ENCODE peak calls at places on chromosomes 3 and 15, in four cellular contexts. Y is ovary, D is A549, N is GM12878. Q is an unnamed sample.

GRCh38 chr3:10157015-10157414 is 7.7 kb upstream of the IRAK2 start:
- DNase-seq in Y (no peak), D (no peak), N (no peak), Q (no peak)

GRCh38 chr3:52268036-52268435 is 10.4 kb downstream of the WDR82 start:
- DNase-seq in Y (no peak), D (no peak), N (no peak), Q (no peak)

GRCh38 chr3:55060921-55061555 is 133.2 kb upstream of the LRTM1 start:
- DNase-seq in Y (no peak), D (no peak), N (no peak), Q (no peak)

GRCh38 chr3:18344306-18345014 is 80.7 kb downstream of the SATB1 start:
- DNase-seq in Y (no peak), D (no peak), N (no peak), Q (no peak)

GRCh38 chr3:142931222-142931621 is 32.3 kb downstream of the PAQR9 start:
- DNase-seq in Y (no peak), D (peak), N (no peak), Q (no peak)

GRCh38 chr3:186783731-186784515 is 546 bp downstream of the EIF4A2 start:
- DNase-seq in Y (peak), D (peak), N (no peak), Q (peak)

GRCh38 chr3:35638640-35639250 is 580 bp upstream of the ARPP21 start:
- DNase-seq in Y (no peak), D (no peak), N (no peak), Q (no peak)

GRCh38 chr3:195873971-195874370 is 34.4 kb downstream of the TNK2 start:
- DNase-seq in Y (no peak), D (peak), N (no peak), Q (peak)

GRCh38 chr3:127088511-127089430 is 104.2 kb upstream of the PRR23E start:
- DNase-seq in Y (no peak), D (no peak), N (no peak), Q (peak)

GRCh38 chr3:171453175-171453868 is 6.9 kb downstream of the TNIK start:
- DNase-seq in Y (no peak), D (no peak), N (no peak), Q (no peak)

GRCh38 chr3:24088782-24089181 is 143.7 kb downstream of the NR1D2 start:
- DNase-seq in Y (no peak), D (peak), N (no peak), Q (no peak)

GRCh38 chr15:91953432-91953831 is 99.9 kb downstream of the SLCO3A1 start:
- DNase-seq in Y (no peak), D (no peak), N (no peak), Q (no peak)

GRCh38 chr3:95511915-95512314 is 1302.5 kb upstream of the EPHA6 start:
- DNase-seq in Y (no peak), D (no peak), N (no peak), Q (no peak)

GRCh38 chr3:129599607-129600006 is 6.9 kb downstream of the PLXND1 start:
- DNase-seq in Y (no peak), D (peak), N (no peak), Q (peak)

GRCh38 chr15:34889486-34889885 is 80.1 kb downstream of the AQR start:
- DNase-seq in Y (no peak), D (no peak), N (no peak), Q (no peak)

GRCh38 chr3:97821413-97821809 is 400 bp upstream of the CRYBG3 start:
- DNase-seq in Y (peak), D (no peak), N (no peak), Q (peak)

GRCh38 chr15:36688310-36689102 is 109.1 kb downstream of the CDIN1 start:
- DNase-seq in Y (no peak), D (no peak), N (no peak), Q (no peak)

GRCh38 chr3:160829486-160830009 is 73.5 kb downstream of the PPM1L start:
- DNase-seq in Y (no peak), D (no peak), N (no peak), Q (no peak)

GRCh38 chr3:136042608-136043221 is 77.2 kb downstream of the PPP2R3A start:
- DNase-seq in Y (no peak), D (peak), N (no peak), Q (no peak)

GRCh38 chr15:90126457-90127435 is 24.5 kb upstream of the IDH2 start:
- DNase-seq in Y (no peak), D (peak), N (no peak), Q (no peak)

GRCh38 chr3:43378066-43378935 is 92.0 kb downstream of the SNRK start:
- DNase-seq in Y (no peak), D (peak), N (peak), Q (peak)

GRCh38 chr3:134134240-134134639 is 104.5 kb upstream of the SLCO2A1 start:
- DNase-seq in Y (no peak), D (peak), N (no peak), Q (no peak)

GRCh38 chr3:186965141-186965879 is 35.0 kb downstream of the ST6GAL1 start:
- DNase-seq in Y (no peak), D (no peak), N (peak), Q (no peak)

GRCh38 chr3:110955301-110955880 is 116.2 kb upstream of the NECTIN3 start:
- DNase-seq in Y (no peak), D (peak), N (no peak), Q (no peak)

GRCh38 chr3:128368626-128369025 is 98.1 kb downstream of the DNAJB8 start:
- DNase-seq in Y (no peak), D (no peak), N (no peak), Q (no peak)

GRCh38 chr3:45035441-45036301 is 9.6 kb downstream of the CLEC3B start:
- DNase-seq in Y (peak), D (no peak), N (no peak), Q (peak)

GRCh38 chr3:150733936-150734794 is 28.8 kb downstream of the SIAH2 start:
- DNase-seq in Y (no peak), D (no peak), N (no peak), Q (peak)

GRCh38 chr3:116886202-116886893 is 176.8 kb downstream of the TUSC7 start:
- DNase-seq in Y (no peak), D (no peak), N (peak), Q (no peak)

GRCh38 chr15:33789141-33789540 is 179.2 kb upstream of the CHRM5 start:
- DNase-seq in Y (no peak), D (no peak), N (no peak), Q (no peak)

GRCh38 chr3:46163551-46163981 is 44.5 kb downstream of the CCR1 start:
- DNase-seq in Y (no peak), D (no peak), N (no peak), Q (no peak)

GRCh38 chr3:155019576-155019975 is 60.5 kb upstream of the MME start:
- DNase-seq in Y (no peak), D (no peak), N (no peak), Q (peak)

GRCh38 chr3:38235466-38235865 is 30.1 kb upstream of the SLC22A13 start:
- DNase-seq in Y (no peak), D (no peak), N (no peak), Q (no peak)

GRCh38 chr15:36622247-36622795 is 42.9 kb downstream of the CDIN1 start:
- DNase-seq in Y (no peak), D (no peak), N (no peak), Q (no peak)

GRCh38 chr3:126102011-126102410 is 18.1 kb upstream of the SLC41A3 start:
- DNase-seq in Y (no peak), D (no peak), N (no peak), Q (no peak)

DNA sequence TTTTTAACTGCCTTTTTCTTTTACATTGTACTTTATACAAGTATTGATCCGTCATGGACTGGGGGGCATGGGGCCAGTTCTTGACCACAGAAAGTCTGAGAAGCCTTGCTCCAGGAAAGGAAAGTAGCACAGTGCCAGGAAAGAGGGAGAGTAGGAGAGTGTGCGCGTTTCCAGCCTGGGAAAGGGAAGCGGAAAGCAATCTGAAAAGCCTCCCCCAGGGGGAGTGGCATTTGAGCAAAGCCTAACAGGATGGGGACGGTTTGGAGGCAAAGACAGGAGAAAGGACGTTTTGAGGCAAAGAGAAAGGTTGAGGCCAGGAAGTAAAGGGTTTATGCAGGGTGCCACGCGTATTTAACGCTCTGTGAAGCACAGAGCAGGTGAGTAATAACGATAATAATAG is 116.9 kb downstream of the RORA start:
- DNase-seq in Y (no peak), D (no peak), N (no peak), Q (no peak)
- TF ChIP-seq CTCF in Y (no peak), D (no peak), N (no peak), Q (no peak)

DNA sequence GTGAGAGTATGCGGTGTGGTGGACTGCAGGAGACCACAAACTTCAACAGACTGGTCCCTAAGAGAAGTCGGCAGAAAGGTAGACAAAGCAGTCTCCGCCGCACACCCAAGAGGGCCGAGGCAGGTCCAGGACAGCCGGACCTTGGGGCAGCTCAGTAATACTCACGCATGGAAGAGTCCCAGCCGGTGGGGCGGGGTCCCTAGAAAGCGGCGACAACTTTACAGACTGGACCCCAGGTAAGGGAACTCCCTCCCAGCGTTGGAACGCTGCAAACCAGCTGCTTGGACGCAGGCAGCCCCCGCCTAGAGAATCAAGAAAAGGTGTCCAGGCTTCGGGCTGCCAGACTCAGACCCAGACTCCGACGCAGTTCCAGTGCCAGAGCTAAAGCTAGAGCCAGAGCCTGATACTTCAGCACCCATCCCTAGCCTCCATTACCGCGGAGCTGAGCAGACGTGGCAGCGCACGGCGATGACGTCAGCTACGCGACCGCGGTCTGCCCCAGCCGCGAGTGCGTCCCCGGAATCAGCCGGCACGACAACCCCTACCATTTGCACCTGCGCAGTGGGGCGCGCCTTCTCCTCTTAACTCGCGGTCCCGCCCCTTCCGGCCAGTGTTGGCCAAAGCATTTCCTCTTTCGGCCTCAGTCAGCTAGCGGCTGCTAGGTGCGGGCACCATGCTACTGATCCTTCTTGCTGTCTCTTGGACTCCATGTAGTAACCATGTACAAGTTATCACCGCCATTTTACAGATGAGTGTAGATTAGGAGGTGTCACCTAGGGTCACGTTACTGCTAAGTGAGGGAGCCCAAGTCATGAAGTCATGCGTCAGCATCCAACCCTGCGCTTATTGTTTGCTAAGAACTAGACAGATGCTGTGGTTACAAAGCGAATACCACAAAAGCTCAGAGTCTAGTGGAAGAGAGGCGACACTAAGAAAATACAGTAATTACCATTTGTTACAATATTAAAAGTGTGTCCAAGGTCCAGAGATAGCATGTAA is at the start of gene TMEM39A:
- DNase-seq in Y (peak), D (peak), N (peak), Q (peak)
- TF ChIP-seq POLR2A in Y (peak), D (peak), N (peak), Q (peak)

DNA sequence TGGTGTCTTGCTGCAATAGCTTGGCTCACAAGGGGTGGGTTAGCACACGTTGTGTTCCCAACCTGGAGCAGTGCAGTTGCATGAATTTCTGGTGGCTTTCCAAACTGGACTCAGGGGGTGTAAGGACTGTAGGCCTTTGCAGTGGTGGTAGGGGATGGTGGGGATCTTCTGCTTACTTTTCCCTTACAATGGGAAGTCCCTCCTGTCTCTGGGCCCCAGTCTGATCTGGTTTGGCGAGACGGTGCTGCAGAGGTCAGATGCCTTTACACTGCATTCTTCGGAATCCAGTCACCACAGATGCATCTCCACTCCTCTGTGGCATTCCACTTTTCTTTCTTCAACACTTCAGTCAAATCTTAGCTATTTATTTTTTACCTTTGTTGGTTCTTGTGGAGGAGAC is 132.1 kb downstream of the DOCK3 start:
- DNase-seq in Y (no peak), D (peak), N (no peak), Q (no peak)
- H3K27ac ChIP-seq in Y (no peak), D (no peak), N (no peak), Q (no peak)

GRCh38 chr15:28878209-28878608 is 7.6 kb upstream of the APBA2 start:
- DNase-seq in Y (no peak), D (no peak), N (no peak), Q (peak)

GRCh38 chr15:28879551-28879950 is 6.2 kb upstream of the APBA2 start:
- DNase-seq in Y (no peak), D (no peak), N (no peak), Q (no peak)

GRCh38 chr15:28880680-28881079 is 5.1 kb upstream of the APBA2 start:
- DNase-seq in Y (no peak), D (no peak), N (no peak), Q (no peak)

GRCh38 chr15:28881600-28881999 is 4.2 kb upstream of the APBA2 start:
- DNase-seq in Y (no peak), D (peak), N (no peak), Q (no peak)

DNA sequence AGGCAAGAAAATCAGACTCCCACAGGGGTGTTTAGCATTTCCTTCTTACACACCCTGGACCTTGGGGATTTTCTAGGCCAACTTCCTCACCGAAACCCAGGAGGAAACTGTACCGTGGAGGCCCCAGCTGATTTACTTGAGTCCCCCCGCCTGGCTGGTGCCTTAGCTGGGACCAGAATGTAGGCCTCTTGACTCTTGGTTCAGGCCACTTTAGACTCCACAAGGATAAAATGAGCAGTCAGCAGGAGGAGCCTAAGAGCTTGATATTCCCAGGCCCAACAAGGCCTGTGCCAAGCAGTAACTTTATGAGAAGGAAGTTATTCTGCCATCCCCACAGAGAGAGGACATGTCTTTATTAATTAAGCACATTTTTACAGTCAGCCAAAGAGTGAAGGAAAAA is 4.6 kb upstream of the APBA2 start:
- DNase-seq in Y (no peak), D (peak), N (no peak), Q (no peak)
- TF ChIP-seq CTCF in Y (no peak), D (peak), N (no peak), Q (no peak)

GRCh38 chr3:146160964-146161724 is at the start of gene PLOD2:
- DNase-seq in Y (peak), D (peak), N (no peak), Q (peak)
- TF ChIP-seq POLR2A in Y (peak), D (peak), N (no peak), Q (peak)

GRCh38 chr15:81178365-81178764 is 18.3 kb upstream of the IL16 start:
- DNase-seq in Y (no peak), D (no peak), N (no peak), Q (no peak)

GRCh38 chr15:81182746-81183402 is 13.8 kb upstream of the IL16 start:
- DNase-seq in Y (peak), D (no peak), N (no peak), Q (peak)

GRCh38 chr15:81182031-81182745 is 14.5 kb upstream of the IL16 start:
- DNase-seq in Y (no peak), D (no peak), N (no peak), Q (no peak)

GRCh38 chr15:81183403-81183760 is 13.3 kb upstream of the IL16 start:
- DNase-seq in Y (no peak), D (no peak), N (no peak), Q (no peak)

DNA sequence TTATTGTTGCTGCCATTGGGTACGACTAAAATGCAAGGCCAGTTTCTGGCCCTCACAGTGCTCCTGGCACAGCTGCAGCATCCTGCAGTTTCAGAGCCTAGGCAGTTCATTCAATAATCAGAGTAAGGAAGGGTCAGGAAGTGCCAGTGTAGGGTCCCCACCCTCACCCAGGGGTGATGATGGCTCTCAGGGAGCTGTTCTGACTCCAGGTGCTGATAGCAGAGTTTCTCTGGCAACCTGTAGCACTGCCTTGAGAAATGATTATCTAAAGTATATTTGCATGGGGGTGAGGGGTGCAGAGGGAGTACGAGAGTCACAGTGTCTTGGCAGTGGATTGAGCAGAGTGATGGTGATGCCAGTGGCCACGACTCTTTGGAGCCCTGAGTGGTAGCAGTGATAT is 15.5 kb upstream of the IL16 start:
- DNase-seq in Y (no peak), D (no peak), N (no peak), Q (no peak)
- H3K27ac ChIP-seq in Y (no peak), D (no peak), N (no peak), Q (peak)

DNA sequence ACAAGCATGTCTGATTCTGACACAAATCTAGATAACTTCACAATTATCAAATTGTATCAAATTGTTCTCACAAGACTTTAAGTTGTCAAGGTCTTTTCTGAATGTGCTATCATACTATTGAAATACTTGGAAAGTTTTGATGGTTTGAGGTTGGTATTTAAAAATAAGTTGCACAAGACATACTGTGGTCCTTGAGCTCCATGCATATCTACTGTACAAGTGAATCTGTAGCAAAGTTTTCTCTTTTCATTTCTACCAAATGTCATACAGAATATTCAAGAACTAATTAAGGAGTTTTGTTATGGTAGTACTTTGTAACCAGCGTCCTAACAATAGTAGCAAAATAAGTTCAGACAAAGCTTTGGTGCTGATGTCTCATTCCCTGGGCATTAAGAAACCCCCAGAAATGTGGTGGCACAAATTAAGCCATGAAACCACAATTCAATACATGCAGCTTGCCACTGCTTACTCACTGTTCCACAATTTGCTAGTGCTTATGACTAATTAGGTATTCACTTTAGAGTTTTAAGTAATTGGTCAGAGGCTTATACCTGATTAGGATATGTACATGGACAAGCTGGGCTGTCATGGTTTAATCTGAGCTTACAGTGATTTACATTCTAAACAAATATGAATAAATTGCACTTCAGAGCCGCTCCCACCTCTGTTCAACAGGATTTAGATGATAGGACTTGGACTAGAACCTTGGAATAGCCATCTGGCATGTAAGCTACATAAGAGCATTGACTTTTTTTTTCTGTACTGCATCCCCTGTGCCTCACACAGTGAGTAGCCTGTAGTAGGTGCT is 8.8 kb downstream of the TBC1D23 start:
- DNase-seq in Y (no peak), D (no peak), N (no peak), Q (no peak)
- TF ChIP-seq CTCF in Y (no peak), D (no peak), N (no peak), Q (no peak)

Q was measured in upper lobe of left lung.